ENCODE peak calls at places on chromosomes 3 and 15, in six cellular contexts. One of them, this sample, is unnamed.

GRCh38 chr3:167114619-167115018 is 265.5 kb downstream of the ZBBX start:
- DNase-seq in spleen: no peak
- DNase-seq in fibroblast of mammary gland: no peak
- DNase-seq in GM06990: no peak
- DNase-seq in glutamatergic neuron: no peak
- DNase-seq in left ventricle myocardium inferior: peak; percentile 7
- DNase-seq in this sample: no peak

GRCh38 chr3:136817448-136817847 is 1.5 kb upstream of the SLC35G2 start:
- DNase-seq in spleen: no peak
- DNase-seq in fibroblast of mammary gland: peak; percentile 48
- DNase-seq in GM06990: no peak
- DNase-seq in glutamatergic neuron: no peak
- DNase-seq in left ventricle myocardium inferior: no peak
- DNase-seq in this sample: peak; percentile 32

GRCh38 chr3:58487140-58487886 is 4.6 kb upstream of the KCTD6 start:
- DNase-seq in spleen: no peak
- DNase-seq in fibroblast of mammary gland: peak; percentile 78
- DNase-seq in GM06990: no peak
- DNase-seq in glutamatergic neuron: no peak
- DNase-seq in left ventricle myocardium inferior: peak; percentile 27
- DNase-seq in this sample: peak; percentile 61

GRCh38 chr15:77907824-77908751 is 169.4 kb downstream of the TBC1D2B start:
- DNase-seq in spleen: peak; percentile 79
- DNase-seq in fibroblast of mammary gland: peak; percentile 33
- DNase-seq in GM06990: peak; percentile 44
- DNase-seq in glutamatergic neuron: peak; percentile 76
- DNase-seq in left ventricle myocardium inferior: no peak
- DNase-seq in this sample: peak; percentile 50

GRCh38 chr15:68429691-68430470 is 2.1 kb downstream of the ITGA11 start:
- DNase-seq in spleen: no peak
- DNase-seq in fibroblast of mammary gland: peak; percentile 30
- DNase-seq in GM06990: no peak
- DNase-seq in glutamatergic neuron: no peak
- DNase-seq in left ventricle myocardium inferior: no peak
- DNase-seq in this sample: no peak

GRCh38 chr3:164577667-164578066 is 500.6 kb downstream of the SI start:
- DNase-seq in spleen: no peak
- DNase-seq in fibroblast of mammary gland: no peak
- DNase-seq in GM06990: no peak
- DNase-seq in glutamatergic neuron: no peak
- DNase-seq in left ventricle myocardium inferior: no peak
- DNase-seq in this sample: no peak

GRCh38 chr3:135000465-135000864 is 205.4 kb downstream of the EPHB1 start:
- DNase-seq in spleen: no peak
- DNase-seq in fibroblast of mammary gland: no peak
- DNase-seq in GM06990: no peak
- DNase-seq in glutamatergic neuron: no peak
- DNase-seq in left ventricle myocardium inferior: no peak
- DNase-seq in this sample: no peak

GRCh38 chr15:41291065-41291631 is 41.2 kb downstream of the OIP5 start:
- DNase-seq in spleen: peak; percentile 77
- DNase-seq in fibroblast of mammary gland: no peak
- DNase-seq in GM06990: peak; percentile 58
- DNase-seq in glutamatergic neuron: no peak
- DNase-seq in left ventricle myocardium inferior: no peak
- DNase-seq in this sample: no peak

GRCh38 chr3:11613319-11613718 is 30.4 kb downstream of the VGLL4 start:
- DNase-seq in spleen: no peak
- DNase-seq in fibroblast of mammary gland: no peak
- DNase-seq in GM06990: no peak
- DNase-seq in glutamatergic neuron: no peak
- DNase-seq in left ventricle myocardium inferior: no peak
- DNase-seq in this sample: no peak

GRCh38 chr15:57301307-57301706 is 75.0 kb upstream of the CGNL1 start:
- DNase-seq in spleen: no peak
- DNase-seq in fibroblast of mammary gland: no peak
- DNase-seq in GM06990: no peak
- DNase-seq in glutamatergic neuron: no peak
- DNase-seq in left ventricle myocardium inferior: no peak
- DNase-seq in this sample: no peak

GRCh38 chr15:94744080-94744793 is 512.9 kb downstream of the MCTP2 start:
- DNase-seq in spleen: no peak
- DNase-seq in fibroblast of mammary gland: no peak
- DNase-seq in GM06990: no peak
- DNase-seq in glutamatergic neuron: no peak
- DNase-seq in left ventricle myocardium inferior: no peak
- DNase-seq in this sample: no peak

GRCh38 chr3:50494136-50494535 is 9.3 kb downstream of the CACNA2D2 start:
- DNase-seq in spleen: no peak
- DNase-seq in fibroblast of mammary gland: no peak
- DNase-seq in GM06990: no peak
- DNase-seq in glutamatergic neuron: no peak
- DNase-seq in left ventricle myocardium inferior: no peak
- DNase-seq in this sample: no peak

GRCh38 chr3:78870484-78870883 is 897.3 kb downstream of the ROBO1 start:
- DNase-seq in spleen: no peak
- DNase-seq in fibroblast of mammary gland: no peak
- DNase-seq in GM06990: no peak
- DNase-seq in glutamatergic neuron: no peak
- DNase-seq in left ventricle myocardium inferior: no peak
- DNase-seq in this sample: no peak

GRCh38 chr3:78872195-78872594 is 895.6 kb downstream of the ROBO1 start:
- DNase-seq in spleen: no peak
- DNase-seq in fibroblast of mammary gland: no peak
- DNase-seq in GM06990: no peak
- DNase-seq in glutamatergic neuron: peak; percentile 24
- DNase-seq in left ventricle myocardium inferior: no peak
- DNase-seq in this sample: no peak

GRCh38 chr3:78871048-78871447 is 896.8 kb downstream of the ROBO1 start:
- DNase-seq in spleen: no peak
- DNase-seq in fibroblast of mammary gland: no peak
- DNase-seq in GM06990: no peak
- DNase-seq in glutamatergic neuron: no peak
- DNase-seq in left ventricle myocardium inferior: no peak
- DNase-seq in this sample: no peak

GRCh38 chr3:78867409-78868372 is 900.1 kb downstream of the ROBO1 start:
- DNase-seq in spleen: no peak
- DNase-seq in fibroblast of mammary gland: peak; percentile 69
- DNase-seq in GM06990: no peak
- DNase-seq in glutamatergic neuron: no peak
- DNase-seq in left ventricle myocardium inferior: no peak
- DNase-seq in this sample: peak; percentile 46

GRCh38 chr3:78868570-78868969 is 899.2 kb downstream of the ROBO1 start:
- DNase-seq in spleen: no peak
- DNase-seq in fibroblast of mammary gland: no peak
- DNase-seq in GM06990: no peak
- DNase-seq in glutamatergic neuron: no peak
- DNase-seq in left ventricle myocardium inferior: no peak
- DNase-seq in this sample: no peak
- TF ChIP-seq CTCF in spleen: no peak
- TF ChIP-seq CTCF in fibroblast of mammary gland: no peak
- TF ChIP-seq CTCF in GM06990: no peak
- TF ChIP-seq CTCF in glutamatergic neuron: no peak
- TF ChIP-seq CTCF in left ventricle myocardium inferior: no peak
- TF ChIP-seq CTCF in this sample: no peak

DNA sequence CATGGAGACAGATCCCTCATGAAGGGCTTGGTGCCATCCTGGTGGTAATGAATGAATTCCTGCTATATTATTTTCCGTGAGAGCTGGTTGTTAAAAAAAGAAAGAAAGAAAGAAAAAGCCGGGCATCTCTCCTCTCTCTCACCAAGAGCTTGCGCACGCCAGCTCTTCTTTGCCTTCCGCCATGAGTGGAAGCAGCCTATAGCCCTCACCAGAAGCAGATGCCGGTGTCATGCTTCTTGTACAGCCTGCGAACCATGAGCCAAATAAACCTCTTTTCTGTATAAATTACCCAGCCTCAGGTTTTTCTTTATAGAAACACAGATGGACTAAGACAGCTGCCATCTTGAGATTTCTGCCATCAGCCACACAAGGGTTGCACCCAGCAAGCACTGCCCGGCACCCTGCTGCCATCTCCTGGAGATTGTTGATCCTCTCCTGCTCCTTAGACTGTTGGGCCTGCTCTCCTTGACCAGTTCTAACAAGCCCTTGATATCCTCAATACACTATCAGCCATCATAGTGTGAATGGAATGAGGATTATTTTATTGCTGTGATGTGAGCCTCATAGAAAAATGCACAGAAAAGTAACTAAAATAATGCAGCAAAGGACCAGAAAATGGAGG is 3.5 kb upstream of the AHSG start:
- DNase-seq in spleen: no peak
- DNase-seq in fibroblast of mammary gland: peak; percentile 40
- DNase-seq in GM06990: no peak
- DNase-seq in glutamatergic neuron: no peak
- DNase-seq in left ventricle myocardium inferior: no peak
- DNase-seq in this sample: no peak
- TF ChIP-seq CTCF in spleen: no peak
- TF ChIP-seq CTCF in fibroblast of mammary gland: peak; percentile 38
- TF ChIP-seq CTCF in GM06990: peak; percentile 56
- TF ChIP-seq CTCF in glutamatergic neuron: no peak
- TF ChIP-seq CTCF in left ventricle myocardium inferior: peak; percentile 40
- TF ChIP-seq CTCF in this sample: peak; percentile 18

DNA sequence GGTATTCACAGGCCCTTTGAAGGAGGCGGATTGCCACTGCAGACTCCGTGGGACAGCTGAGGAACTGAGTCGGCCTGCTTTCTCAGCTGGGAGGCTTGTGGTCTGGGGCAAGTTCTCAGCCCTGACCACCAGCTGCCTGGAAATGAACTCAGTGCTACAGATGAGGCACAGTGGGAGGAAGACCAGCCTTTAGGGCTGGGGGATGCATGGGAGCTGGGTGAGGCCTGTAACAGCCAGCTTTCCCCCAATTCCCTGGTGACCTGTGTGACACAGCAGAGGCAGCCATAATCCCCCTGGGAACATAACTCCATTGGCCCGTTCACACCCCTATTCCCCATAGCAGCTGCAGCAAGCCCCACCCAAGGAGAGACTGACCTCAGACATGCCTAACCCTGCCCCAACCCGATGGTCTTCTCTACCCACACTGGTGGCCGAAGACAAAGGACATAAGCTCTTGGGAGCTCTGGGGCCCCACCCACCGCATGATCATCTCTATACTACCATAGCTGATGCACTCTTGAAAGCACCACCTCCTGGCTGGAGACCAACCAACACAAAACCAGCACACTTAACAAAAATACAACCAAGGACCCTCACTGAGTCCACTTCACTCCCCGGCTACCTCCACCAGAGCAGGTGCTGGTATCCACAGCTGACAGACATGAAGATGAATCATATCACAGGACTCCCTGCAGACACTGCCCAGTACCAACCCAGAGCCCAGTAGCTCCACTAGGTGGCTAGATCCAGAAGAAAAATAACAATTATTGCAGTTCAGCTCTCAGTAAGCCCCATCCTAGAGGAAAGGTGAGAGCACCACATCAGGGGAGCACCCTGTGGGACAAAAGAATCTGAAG is 24.9 kb downstream of the ZMAT3 start:
- DNase-seq in spleen: no peak
- DNase-seq in fibroblast of mammary gland: no peak
- DNase-seq in GM06990: peak; percentile 60
- DNase-seq in glutamatergic neuron: no peak
- DNase-seq in left ventricle myocardium inferior: no peak
- DNase-seq in this sample: peak; percentile 18
- TF ChIP-seq CTCF in spleen: no peak
- TF ChIP-seq CTCF in fibroblast of mammary gland: peak; percentile 6
- TF ChIP-seq CTCF in GM06990: peak; percentile 31
- TF ChIP-seq CTCF in glutamatergic neuron: no peak
- TF ChIP-seq CTCF in left ventricle myocardium inferior: no peak
- TF ChIP-seq CTCF in this sample: peak; percentile 48

GRCh38 chr3:51799879-51800757 is 21.1 kb upstream of the IQCF6 start:
- DNase-seq in spleen: no peak
- DNase-seq in fibroblast of mammary gland: peak; percentile 86
- DNase-seq in GM06990: no peak
- DNase-seq in glutamatergic neuron: no peak
- DNase-seq in left ventricle myocardium inferior: no peak
- DNase-seq in this sample: peak; percentile 77
- TF ChIP-seq CTCF in spleen: peak; percentile 75
- TF ChIP-seq CTCF in fibroblast of mammary gland: peak; percentile 86
- TF ChIP-seq CTCF in GM06990: peak; percentile 71
- TF ChIP-seq CTCF in glutamatergic neuron: peak; percentile 92
- TF ChIP-seq CTCF in left ventricle myocardium inferior: peak; percentile 88
- TF ChIP-seq CTCF in this sample: peak; percentile 91

GRCh38 chr3:114179575-114179974 is 723 bp upstream of the DRD3 start:
- DNase-seq in spleen: no peak
- DNase-seq in fibroblast of mammary gland: peak; percentile 38
- DNase-seq in GM06990: no peak
- DNase-seq in glutamatergic neuron: no peak
- DNase-seq in left ventricle myocardium inferior: no peak
- DNase-seq in this sample: peak; percentile 46
- TF ChIP-seq CTCF in spleen: peak; percentile 24
- TF ChIP-seq CTCF in fibroblast of mammary gland: peak; percentile 29
- TF ChIP-seq CTCF in GM06990: peak; percentile 56
- TF ChIP-seq CTCF in glutamatergic neuron: no peak
- TF ChIP-seq CTCF in left ventricle myocardium inferior: peak; percentile 29
- TF ChIP-seq CTCF in this sample: peak; percentile 69

GRCh38 chr3:142931222-142931621 is 32.3 kb downstream of the PAQR9 start:
- DNase-seq in spleen: peak; percentile 79
- DNase-seq in fibroblast of mammary gland: no peak
- DNase-seq in GM06990: no peak
- DNase-seq in glutamatergic neuron: no peak
- DNase-seq in left ventricle myocardium inferior: no peak
- DNase-seq in this sample: no peak
- TF ChIP-seq CTCF in spleen: no peak
- TF ChIP-seq CTCF in fibroblast of mammary gland: peak; percentile 6
- TF ChIP-seq CTCF in GM06990: peak; percentile 39
- TF ChIP-seq CTCF in glutamatergic neuron: no peak
- TF ChIP-seq CTCF in left ventricle myocardium inferior: peak; percentile 9
- TF ChIP-seq CTCF in this sample: no peak

GRCh38 chr3:75176886-75177285 is 487.2 kb upstream of the FRG2C start:
- DNase-seq in spleen: no peak
- DNase-seq in fibroblast of mammary gland: no peak
- DNase-seq in GM06990: no peak
- DNase-seq in glutamatergic neuron: no peak
- DNase-seq in left ventricle myocardium inferior: no peak
- DNase-seq in this sample: no peak

GRCh38 chr3:75171632-75172230 is 492.4 kb upstream of the FRG2C start:
- DNase-seq in spleen: no peak
- DNase-seq in fibroblast of mammary gland: peak; percentile 23
- DNase-seq in GM06990: no peak
- DNase-seq in glutamatergic neuron: no peak
- DNase-seq in left ventricle myocardium inferior: no peak
- DNase-seq in this sample: peak; percentile 4
- TF ChIP-seq CTCF in spleen: no peak
- TF ChIP-seq CTCF in fibroblast of mammary gland: peak; percentile 38
- TF ChIP-seq CTCF in GM06990: peak; percentile 22
- TF ChIP-seq CTCF in glutamatergic neuron: peak; percentile 28
- TF ChIP-seq CTCF in left ventricle myocardium inferior: peak; percentile 43
- TF ChIP-seq CTCF in this sample: peak; percentile 79

DNA sequence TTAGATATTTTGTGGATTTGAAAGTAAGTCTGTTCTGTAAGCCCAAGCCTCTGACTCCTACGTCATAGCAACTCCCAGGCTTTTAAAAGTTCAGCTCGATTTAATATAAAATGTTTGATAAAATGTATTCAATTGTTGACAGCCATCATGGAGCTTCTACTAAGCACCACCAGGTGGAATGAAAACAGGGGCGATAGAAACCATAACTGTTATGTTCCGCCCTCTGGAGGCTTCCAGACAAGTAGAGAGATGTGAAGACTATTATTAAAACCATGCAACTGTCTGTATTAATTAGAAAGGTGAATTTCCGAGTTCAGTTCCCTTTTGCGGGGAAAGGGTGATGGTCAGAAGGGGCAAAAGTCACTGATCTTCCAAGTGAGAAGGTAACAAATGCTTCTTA is 292.2 kb downstream of the NR2F2 start:
- DNase-seq in spleen: no peak
- DNase-seq in fibroblast of mammary gland: no peak
- DNase-seq in GM06990: no peak
- DNase-seq in glutamatergic neuron: no peak
- DNase-seq in left ventricle myocardium inferior: no peak
- DNase-seq in this sample: no peak
- TF ChIP-seq CTCF in spleen: no peak
- TF ChIP-seq CTCF in fibroblast of mammary gland: no peak
- TF ChIP-seq CTCF in GM06990: no peak
- TF ChIP-seq CTCF in glutamatergic neuron: no peak
- TF ChIP-seq CTCF in left ventricle myocardium inferior: no peak
- TF ChIP-seq CTCF in this sample: no peak

This sample was measured in HFFc6.